ENCODE peak calls at places on chromosomes 13 and 19, in four cellular contexts. K is fibroblast of the conjunctiva, D is endodermal cell, A is heart right ventricle. X is an unnamed sample.

GRCh38 chr19:50537769-50538230 is 24.1 kb upstream of the ASPDH start:
- DNase-seq in A (peak), D (peak), K (peak), X (peak)

GRCh38 chr19:4350726-4351125 is 7.4 kb downstream of the MPND start:
- DNase-seq in D (no peak), K (no peak), A (no peak), X (no peak)

GRCh38 chr13:101210774-101211173 is 205.5 kb downstream of the NALCN start:
- DNase-seq in K (no peak), A (no peak), D (no peak), X (no peak)

GRCh38 chr19:41223431-41224234 is 4.6 kb downstream of the AXL start:
- DNase-seq in K (peak), A (no peak), D (peak), X (peak)

GRCh38 chr19:38386968-38387549 is 775 bp downstream of the GGN start:
- DNase-seq in K (no peak), A (no peak), D (no peak), X (no peak)

GRCh38 chr13:102580552-102581169 is 16.1 kb upstream of the TPP2 start:
- DNase-seq in K (peak), D (peak), A (peak), X (peak)

GRCh38 chr19:13637664-13638063 is 126.7 kb upstream of the MRI1 start:
- DNase-seq in K (no peak), A (no peak), D (no peak), X (no peak)

GRCh38 chr19:28424041-28424440 is 788.9 kb downstream of the UQCRFS1 start:
- DNase-seq in A (no peak), K (no peak), D (peak), X (peak)

GRCh38 chr13:103067751-103068563 is 1.7 kb upstream of the SLC10A2 start:
- DNase-seq in D (peak), K (no peak), A (no peak), X (peak)

GRCh38 chr13:112510002-112510780 is 77.8 kb downstream of the TUBGCP3 start:
- DNase-seq in D (peak), A (peak), K (peak), X (peak)

GRCh38 chr13:42392180-42392579 is 120.2 kb downstream of the AKAP11 start:
- DNase-seq in K (no peak), A (no peak), D (no peak), X (no peak)

GRCh38 chr19:35433448-35433847 is 14.6 kb upstream of the FFAR2 start:
- DNase-seq in D (no peak), K (no peak), A (no peak), X (no peak)

X was measured in mesendoderm.